ENCODE peak calls at places on chromosome 11, in seven cellular contexts. A, G, S, I, B, C and L are unnamed samples.

GRCh38 chr11:2385156-2386151 is 8.3 kb downstream of the CD81 start:
- DNase-seq in S (no peak), C (no peak), I (no peak), G (peak), B (no peak), A (peak), L (no peak)

GRCh38 chr11:105148241-105148640 is 8.7 kb upstream of the CARD18 start:
- DNase-seq in S (no peak), B (peak), G (no peak), C (no peak), I (no peak), A (no peak), L (no peak)

GRCh38 chr11:2180775-2181370 is 9.3 kb upstream of the TH start:
- DNase-seq in C (no peak), I (no peak), G (no peak), B (no peak), A (no peak), S (no peak), L (no peak)

GRCh38 chr11:28228196-28228595 is 120.0 kb downstream of the METTL15 start:
- DNase-seq in G (no peak), I (no peak), B (no peak), S (peak), C (no peak), A (no peak), L (peak)

GRCh38 chr11:47914743-47915142 is 65.6 kb upstream of the PTPRJ start:
- DNase-seq in C (no peak), G (no peak), I (no peak), B (no peak), S (peak), A (peak), L (no peak)

GRCh38 chr11:87866951-87867350 is 308.3 kb downstream of the RAB38 start:
- DNase-seq in G (no peak), C (no peak), S (no peak), B (no peak), I (no peak), A (no peak), L (no peak)

GRCh38 chr11:17572359-17572690 is 25.3 kb downstream of the OTOG start:
- DNase-seq in S (no peak), G (no peak), I (no peak), B (no peak), C (no peak), A (peak), L (no peak)

GRCh38 chr11:109752212-109752825 is 330.3 kb downstream of the C11orf87 start:
- DNase-seq in A (no peak), G (no peak), B (no peak), I (no peak), C (no peak), S (peak), L (no peak)

GRCh38 chr11:15744693-15745092 is 611.7 kb downstream of the SOX6 start:
- DNase-seq in B (no peak), C (no peak), G (no peak), S (no peak), A (no peak), I (no peak), L (no peak)

GRCh38 chr11:93389737-93390136 is 59.2 kb downstream of the DEUP1 start:
- DNase-seq in B (no peak), G (no peak), C (no peak), S (no peak), A (no peak), I (no peak), L (no peak)

GRCh38 chr11:30868495-30869130 is 282.5 kb upstream of the MPPED2 start:
- DNase-seq in G (no peak), C (no peak), I (no peak), A (no peak), B (no peak), S (no peak), L (no peak)

GRCh38 chr11:45658292-45658991 is 7.0 kb downstream of the CHST1 start:
- DNase-seq in G (peak), S (peak), A (peak), C (no peak), I (no peak), B (peak), L (peak)

GRCh38 chr11:64659417-64660144 is 63.4 kb downstream of the NRXN2 start:
- DNase-seq in C (no peak), B (peak), S (peak), G (no peak), I (no peak), A (no peak), L (no peak)

GRCh38 chr11:1260023-1260501 is 37.2 kb downstream of the MUC5B start:
- DNase-seq in B (no peak), G (peak), S (no peak), A (peak), I (no peak), C (no peak), L (no peak)

GRCh38 chr11:60959445-60959844 is 7.5 kb upstream of the SLC15A3 start:
- DNase-seq in B (no peak), I (no peak), A (no peak), S (no peak), C (no peak), G (no peak), L (no peak)

GRCh38 chr11:19978668-19979518 is 181.4 kb downstream of the DBX1 start:
- DNase-seq in G (peak), C (no peak), A (no peak), B (peak), I (no peak), S (peak), L (no peak)

GRCh38 chr11:112831041-112831440 is 130.2 kb upstream of the NCAM1 start:
- DNase-seq in G (no peak), B (no peak), S (no peak), A (no peak), I (no peak), C (no peak), L (no peak)

GRCh38 chr11:44564653-44565007 is 833 bp upstream of the CD82 start:
- DNase-seq in G (no peak), C (no peak), S (peak), B (peak), A (peak), I (peak), L (peak)

GRCh38 chr11:100890779-100891178 is 203.7 kb downstream of the ARHGAP42 start:
- DNase-seq in G (no peak), I (no peak), A (no peak), S (peak), C (no peak), B (peak), L (no peak)

GRCh38 chr11:108732395-108732794 is 67.5 kb downstream of the DDX10 start:
- DNase-seq in S (no peak), C (no peak), A (no peak), I (no peak), G (no peak), B (no peak), L (no peak)

GRCh38 chr11:75492181-75492820 is 33.4 kb downstream of the GDPD5 start:
- DNase-seq in C (no peak), B (no peak), S (no peak), I (no peak), A (no peak), G (peak), L (no peak)

GRCh38 chr11:73965076-73965763 is 14.4 kb downstream of the DNAJB13 start:
- DNase-seq in C (no peak), G (no peak), S (peak), B (no peak), I (no peak), A (no peak), L (no peak)

GRCh38 chr11:103541186-103541795 is 432.1 kb downstream of the DYNC2H1 start:
- DNase-seq in C (no peak), A (no peak), I (no peak), G (no peak), B (no peak), S (no peak), L (no peak)

GRCh38 chr11:46886211-46886610 is 32.1 kb downstream of the LRP4 start:
- DNase-seq in G (no peak), C (no peak), S (no peak), A (no peak), B (no peak), I (no peak), L (no peak)

GRCh38 chr11:78202733-78203167 is 14.0 kb downstream of the USP35 start:
- DNase-seq in S (no peak), C (no peak), G (no peak), B (no peak), I (no peak), A (no peak), L (no peak)

GRCh38 chr11:61949169-61950034 is 749 bp upstream of the BEST1 start:
- DNase-seq in B (peak), S (peak), C (no peak), G (no peak), A (peak), I (peak), L (peak)

GRCh38 chr11:27468643-27469332 is 3.8 kb downstream of the LGR4 start:
- DNase-seq in B (no peak), A (no peak), G (no peak), C (no peak), S (no peak), I (no peak), L (no peak)

GRCh38 chr11:10388096-10388495 is 67.0 kb upstream of the AMPD3 start:
- DNase-seq in A (no peak), G (no peak), I (no peak), B (no peak), C (no peak), S (no peak), L (no peak)

GRCh38 chr11:1031121-1031899 is 5.2 kb downstream of the MUC6 start:
- DNase-seq in G (no peak), S (no peak), I (no peak), C (no peak), B (no peak), A (no peak), L (no peak)

GRCh38 chr11:112248216-112248615 is 12.4 kb downstream of the PLET1 start:
- DNase-seq in B (no peak), S (peak), G (no peak), I (no peak), A (no peak), C (no peak), L (no peak)

GRCh38 chr11:108818971-108819370 is 154.1 kb downstream of the DDX10 start:
- DNase-seq in C (no peak), B (no peak), A (no peak), G (no peak), S (no peak), I (no peak), L (no peak)

GRCh38 chr11:72751293-72752087 is 718 bp downstream of the ARAP1 start:
- DNase-seq in B (no peak), S (no peak), C (no peak), I (no peak), A (peak), G (no peak), L (no peak)

GRCh38 chr11:104339383-104339831 is 175.5 kb upstream of the PDGFD start:
- DNase-seq in I (no peak), C (no peak), G (no peak), B (no peak), A (no peak), S (no peak), L (no peak)

GRCh38 chr11:45809456-45810395 is 4.8 kb downstream of the SLC35C1 start:
- DNase-seq in A (no peak), C (no peak), G (no peak), I (peak), B (no peak), S (no peak), L (no peak)

DNA sequence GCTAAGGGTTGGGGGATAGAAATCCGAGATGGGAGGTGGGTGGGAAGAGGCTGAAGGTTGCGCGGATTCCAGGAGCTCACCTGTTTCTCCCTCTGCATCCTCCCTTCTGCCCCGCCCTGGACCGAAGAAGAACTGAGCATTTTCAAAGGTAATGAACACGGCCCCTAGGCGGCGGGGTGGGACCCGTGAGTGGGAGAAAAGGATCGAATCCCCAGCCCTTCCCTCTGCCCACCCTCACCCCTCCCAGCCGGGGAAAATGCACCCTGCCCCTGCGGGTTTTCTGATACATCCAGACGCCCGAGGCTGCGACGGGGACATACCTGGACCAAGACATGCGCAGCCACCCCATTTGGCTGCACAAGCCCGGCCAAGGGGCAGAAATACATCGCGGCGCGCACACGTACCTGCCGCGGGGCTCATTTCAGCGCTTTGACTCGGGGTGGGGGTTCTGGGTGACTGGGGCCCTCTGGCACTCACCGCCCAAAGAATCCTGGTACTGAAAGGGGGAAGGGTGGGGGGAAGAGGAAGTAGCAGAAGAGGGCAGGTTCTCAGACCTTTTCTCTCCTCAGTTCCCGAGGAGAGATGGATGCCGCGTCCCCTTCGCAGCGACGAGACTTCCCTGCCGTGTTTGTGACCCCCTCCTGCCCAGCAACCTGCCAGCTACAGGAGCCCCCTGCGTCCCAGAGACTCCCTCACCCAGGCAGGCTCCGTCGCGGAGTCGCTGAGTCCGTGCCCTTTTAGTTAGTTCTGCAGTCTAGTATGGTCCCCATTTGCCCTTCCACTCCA is 6.0 kb downstream of the VSIG2 start:
- DNase-seq in G (peak), B (no peak), S (no peak), I (peak), A (peak), C (no peak), L (no peak)
- TF ChIP-seq CTCF in G (peak), B (peak), S (peak), I (no peak), A (no peak), C (peak), L (peak)

GRCh38 chr11:124837491-124837856 is 27.8 kb upstream of the ROBO3 start:
- DNase-seq in G (peak), S (peak), A (no peak), C (peak), I (no peak), B (peak), L (peak)
- TF ChIP-seq CTCF in G (peak), S (peak), A (peak), C (no peak), I (peak), B (peak), L (peak)

DNA sequence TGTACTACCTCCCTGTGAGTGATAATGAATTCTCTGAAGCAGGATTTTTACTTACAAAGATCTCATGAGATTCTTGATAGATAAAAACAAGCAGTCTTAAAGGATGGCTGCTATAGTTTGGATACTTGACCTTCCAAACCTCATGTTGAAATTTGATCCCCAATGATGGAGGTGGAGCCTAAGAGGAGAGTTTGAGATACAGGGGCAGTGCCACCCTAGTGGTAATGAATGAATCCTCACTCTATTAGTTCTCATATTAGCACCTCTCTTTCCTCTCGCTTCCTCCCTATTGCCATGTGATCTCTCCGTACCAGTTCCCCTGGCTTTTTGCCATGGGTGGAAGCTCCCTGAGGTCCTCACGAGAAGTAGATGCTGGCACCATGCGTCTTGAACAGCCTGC is 37.9 kb upstream of the OR8B8 start:
- DNase-seq in A (no peak), C (no peak), S (no peak), I (no peak), B (no peak), G (no peak), L (no peak)
- TF ChIP-seq CTCF in A (no peak), C (no peak), S (no peak), I (no peak), B (no peak), G (no peak), L (no peak)

DNA sequence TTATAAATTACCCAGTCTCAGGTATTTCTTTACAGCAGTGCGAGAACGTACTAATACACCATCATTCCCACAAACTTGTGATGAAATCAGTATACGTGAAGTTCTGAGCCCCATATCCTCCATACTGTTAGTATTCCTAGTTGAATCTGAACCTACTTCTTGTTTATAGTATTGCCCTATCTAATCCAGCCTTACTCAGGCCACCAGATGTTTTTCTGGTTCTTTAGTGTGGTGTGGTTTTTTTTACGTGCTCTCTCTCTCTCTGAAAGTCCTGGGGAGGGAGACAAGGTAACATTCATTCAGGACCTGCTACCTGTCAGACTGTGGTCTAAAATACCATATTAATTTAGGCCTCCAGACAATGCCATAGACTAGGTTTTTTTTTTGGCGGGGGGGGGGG is 47.6 kb upstream of the TEAD1 start:
- DNase-seq in S (no peak), A (no peak), G (no peak), C (no peak), I (no peak), B (no peak), L (no peak)
- TF ChIP-seq CTCF in S (no peak), A (no peak), G (no peak), C (no peak), I (no peak), B (no peak), L (no peak)

GRCh38 chr11:132300283-132300682 is 929.9 kb downstream of the NTM start:
- DNase-seq in A (no peak), B (peak), S (no peak), C (no peak), G (no peak), I (no peak), L (no peak)
- TF ChIP-seq CTCF in A (no peak), B (peak), S (peak), C (peak), G (peak), I (no peak), L (peak)

DNA sequence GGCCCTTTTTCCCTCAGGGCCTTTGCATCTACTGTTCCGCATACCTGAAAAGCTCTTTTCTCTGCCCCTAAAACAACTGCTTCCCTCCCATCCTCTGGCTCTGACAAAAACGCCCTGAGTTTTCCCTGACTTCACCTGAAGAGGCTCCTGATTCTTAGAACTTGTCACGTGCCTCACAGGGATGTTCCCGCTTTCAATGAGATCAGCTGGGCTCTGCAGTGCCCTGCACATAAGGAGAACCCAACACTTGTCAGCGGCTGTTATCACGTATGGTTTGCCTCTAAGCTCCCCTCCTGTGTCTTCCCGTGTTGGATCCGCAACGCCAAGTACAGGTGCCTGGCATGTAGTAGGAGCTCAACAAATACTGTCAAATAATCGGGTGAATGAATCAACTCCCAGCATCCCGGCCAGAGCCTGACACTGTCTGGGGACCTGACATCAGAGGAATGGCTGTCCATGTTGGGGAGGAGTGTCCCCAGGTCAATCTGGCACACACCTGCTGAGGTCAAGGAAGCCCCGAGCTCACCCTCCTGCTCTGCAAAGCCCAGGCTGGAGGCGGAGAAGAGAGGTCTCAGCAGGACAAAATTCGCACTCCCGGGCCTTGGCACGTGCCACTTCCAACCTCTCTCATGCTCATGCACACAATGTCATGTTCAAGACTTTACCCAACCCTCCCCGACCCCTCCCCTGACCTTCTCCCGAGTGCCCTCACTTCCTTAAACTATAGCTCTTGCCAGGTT is 4.2 kb upstream of the GRK2 start:
- DNase-seq in S (no peak), C (no peak), G (no peak), B (no peak), I (no peak), A (peak), L (no peak)
- TF ChIP-seq CTCF in S (no peak), C (no peak), G (no peak), B (no peak), I (no peak), A (no peak), L (no peak)

DNA sequence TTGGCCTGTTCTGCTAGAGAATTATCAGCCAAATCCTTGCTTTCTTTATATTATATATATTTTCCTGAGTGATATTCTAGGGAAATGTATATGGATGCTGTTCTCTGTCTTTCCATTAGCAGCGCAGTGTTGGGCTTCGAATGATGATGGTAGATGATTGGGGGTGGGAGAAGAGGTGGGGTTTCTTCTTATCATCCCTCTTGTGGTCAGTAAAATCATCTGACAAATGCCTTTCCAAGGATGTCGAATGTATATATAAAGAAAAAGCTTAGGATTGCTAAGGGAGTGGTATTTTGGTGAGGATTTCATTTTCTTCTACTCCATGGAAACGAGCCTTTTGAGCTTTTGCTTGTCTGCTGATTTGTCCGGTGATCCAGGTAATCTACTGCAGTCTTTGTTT is 48.9 kb downstream of the ARHGEF12 start:
- DNase-seq in A (no peak), B (peak), I (no peak), C (no peak), G (no peak), S (no peak), L (peak)
- TF ChIP-seq CTCF in A (no peak), B (peak), I (no peak), C (no peak), G (no peak), S (no peak), L (no peak)

DNA sequence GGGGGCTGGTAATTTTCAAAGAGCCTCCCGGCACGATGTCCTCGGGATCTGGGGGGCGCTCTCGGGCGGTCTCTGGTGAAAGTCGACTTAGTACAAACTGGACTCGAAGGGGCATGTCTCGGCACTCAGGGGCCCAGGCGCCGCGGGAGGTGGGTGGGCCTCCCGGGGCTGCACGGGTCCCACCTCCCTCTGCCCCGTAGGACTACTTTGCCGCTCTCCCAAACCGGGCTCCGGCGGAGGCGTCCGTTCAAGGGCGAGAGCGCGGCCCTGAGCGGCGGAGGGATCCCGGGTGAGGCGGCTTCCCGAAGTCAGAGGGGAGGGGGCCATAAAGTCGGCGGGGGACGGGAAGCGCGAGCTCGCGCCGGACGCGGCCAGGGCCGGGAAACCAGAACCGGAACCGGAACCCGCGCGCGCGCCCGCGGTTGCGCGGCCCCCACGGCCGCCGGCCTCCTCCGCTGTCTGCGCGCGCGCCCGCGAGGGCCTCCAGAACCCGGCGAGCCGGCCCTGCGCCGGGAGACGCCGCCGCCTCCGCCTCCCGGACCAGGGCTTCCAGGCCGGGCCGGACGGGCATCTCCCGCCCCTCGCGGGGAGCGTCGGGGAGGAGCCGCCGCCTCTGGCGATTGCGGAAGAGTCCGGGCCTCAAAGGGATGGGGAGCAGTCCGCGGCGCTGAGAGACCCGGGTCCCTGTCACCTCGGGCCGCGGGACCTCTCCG is at the start of gene ARHGEF12:
- DNase-seq in C (peak), B (peak), G (peak), A (peak), S (peak), I (peak), L (peak)
- TF ChIP-seq CTCF in C (peak), B (peak), G (peak), A (peak), S (peak), I (no peak), L (peak)